ENCODE peak calls at places on chromosome X, in seven cellular contexts. U, L, P, S, J, B and O are unnamed samples.

GRCh38 chrX:18422325-18422724 is 3.1 kb upstream of the CDKL5 start:
- DNase-seq in J (peak; percentile 31), S (no peak), P (peak; percentile 32), U (no peak), L (no peak), B (peak; percentile 84), O (no peak)

GRCh38 chrX:119753639-119754257 is 4.6 kb upstream of the SOWAHD start:
- DNase-seq in S (no peak), L (no peak), U (no peak), P (peak; percentile 54), B (no peak), J (no peak), O (peak; percentile 47)

GRCh38 chrX:118519411-118520205 is 24.0 kb downstream of the DOCK11 start:
- DNase-seq in J (no peak), S (no peak), P (peak; percentile 17), L (no peak), U (no peak), B (peak; percentile 71), O (no peak)

GRCh38 chrX:42149281-42149680 is 225.9 kb upstream of the CASK start:
- DNase-seq in J (no peak), B (no peak), U (no peak), S (no peak), L (no peak), P (no peak), O (no peak)

GRCh38 chrX:23907106-23907495 is 637 bp downstream of the APOO start:
- DNase-seq in S (no peak), U (no peak), J (no peak), P (no peak), B (no peak), L (no peak), O (no peak)

GRCh38 chrX:65690057-65690855 is 22.8 kb downstream of the MSN start:
- DNase-seq in P (no peak), U (no peak), B (peak; percentile 86), S (peak; percentile 81), J (peak; percentile 82), L (no peak), O (no peak)

GRCh38 chrX:104351173-104351769 is 96.5 kb upstream of the ESX1 start:
- DNase-seq in L (no peak), P (peak; percentile 73), U (no peak), B (peak; percentile 86), J (no peak), S (no peak), O (no peak)

GRCh38 chrX:101708180-101708579 is 48.5 kb upstream of the ARMCX2 start:
- DNase-seq in J (no peak), L (no peak), B (no peak), U (no peak), P (no peak), S (no peak), O (no peak)

GRCh38 chrX:122972604-122973003 is 211.5 kb upstream of the GRIA3 start:
- DNase-seq in B (no peak), U (no peak), S (no peak), L (no peak), J (no peak), P (no peak), O (no peak)

GRCh38 chrX:31366076-31366475 is 294.2 kb upstream of the FTHL17 start:
- DNase-seq in S (no peak), P (no peak), J (no peak), B (peak; percentile 47), L (no peak), U (no peak), O (no peak)

GRCh38 chrX:2500091-2500680 is 590 bp downstream of the DHRSX start:
- DNase-seq in U (peak; percentile 58), J (peak; percentile 77), B (peak; percentile 66), P (peak; percentile 40), L (no peak), S (peak; percentile 68), O (peak; percentile 45)

GRCh38 chrX:110863883-110864282 is 68.3 kb upstream of the CHRDL1 start:
- DNase-seq in U (no peak), L (no peak), S (no peak), B (no peak), J (no peak), P (no peak), O (no peak)

GRCh38 chrX:31038585-31039326 is 33.1 kb downstream of the FTHL17 start:
- DNase-seq in S (no peak), U (peak; percentile 18), J (no peak), B (peak; percentile 31), P (peak; percentile 53), L (no peak), O (peak; percentile 30)

GRCh38 chrX:50697691-50698090 is 116.3 kb downstream of the SHROOM4 start:
- DNase-seq in P (peak; percentile 48), S (no peak), B (peak; percentile 90), J (no peak), U (no peak), L (no peak), O (no peak)

GRCh38 chrX:13691845-13692334 is 3.0 kb downstream of the RAB9A start:
- DNase-seq in L (no peak), J (no peak), S (no peak), P (no peak), B (peak; percentile 21), U (no peak), O (no peak)

GRCh38 chrX:120536056-120536455 is 24.7 kb downstream of the CUL4B start:
- DNase-seq in J (no peak), L (no peak), P (no peak), U (no peak), S (no peak), B (no peak), O (no peak)

GRCh38 chrX:31934842-31935241 is 863.0 kb upstream of the FTHL17 start:
- DNase-seq in U (no peak), S (no peak), J (no peak), P (no peak), B (no peak), L (no peak), O (no peak)